ENCODE peak calls at places on chromosomes 11 and 22, in eight cellular contexts. O, A, H, Q, Y, I, G and U are unnamed samples.

GRCh38 chr11:73656985-73657384 is 10.6 kb downstream of the PLEKHB1 start:
- DNase-seq in O (no peak), A (no peak), Q (no peak), G (no peak), Y (no peak), I (no peak), H (no peak), U (no peak)

GRCh38 chr11:129710423-129710822 is 105.2 kb upstream of the TMEM45B start:
- DNase-seq in H (no peak), O (no peak), G (no peak), I (no peak), Y (no peak), A (no peak), Q (no peak), U (no peak)

GRCh38 chr11:12694182-12694531 is 19.9 kb downstream of the TEAD1 start:
- DNase-seq in Q (no peak), G (no peak), H (no peak), I (no peak), O (peak; percentile 47), Y (no peak), A (no peak), U (peak; percentile 32)

GRCh38 chr11:11117730-11118129 is 235.3 kb downstream of the CSNK2A3 start:
- DNase-seq in G (no peak), Q (no peak), A (no peak), I (no peak), O (no peak), H (no peak), Y (no peak), U (no peak)

GRCh38 chr11:59560290-59560701 is 49.0 kb downstream of the OR4D9 start:
- DNase-seq in H (peak; percentile 71), A (peak; percentile 88), O (peak; percentile 86), G (no peak), Q (peak; percentile 72), Y (peak; percentile 61), I (peak; percentile 47), U (peak; percentile 86)

GRCh38 chr11:123479048-123479837 is 49.2 kb downstream of the GRAMD1B start:
- DNase-seq in Y (no peak), A (no peak), Q (no peak), H (no peak), O (no peak), I (no peak), G (no peak), U (no peak)

GRCh38 chr11:94581926-94582325 is 14.8 kb downstream of the PIWIL4 start:
- DNase-seq in I (no peak), O (no peak), A (no peak), H (no peak), G (no peak), Q (no peak), Y (no peak), U (no peak)

GRCh38 chr11:130813638-130814037 is 102.6 kb downstream of the SNX19 start:
- DNase-seq in Y (no peak), A (no peak), G (no peak), O (no peak), Q (no peak), H (no peak), I (no peak), U (no peak)

GRCh38 chr11:116890193-116890592 is 52.8 kb upstream of the APOA1 start:
- DNase-seq in Q (peak; percentile 10), H (no peak), O (no peak), G (no peak), I (no peak), Y (no peak), A (no peak), U (no peak)

GRCh38 chr22:31846161-31847115 is 92.6 kb downstream of the DEPDC5 start:
- DNase-seq in H (no peak), Y (no peak), O (no peak), I (no peak), A (no peak), Q (no peak), G (no peak), U (no peak)

GRCh38 chr11:134362192-134362901 is 30.6 kb downstream of the GLB1L2 start:
- DNase-seq in H (no peak), Q (no peak), A (no peak), I (no peak), G (no peak), O (no peak), Y (no peak), U (no peak)

GRCh38 chr11:43845816-43846215 is 34.8 kb upstream of the ALKBH3 start:
- DNase-seq in Y (no peak), Q (no peak), I (no peak), H (no peak), O (no peak), A (no peak), G (no peak), U (no peak)